ENCODE peak calls at places on chromosomes 13 and 19, in four cellular contexts. P, H, D and Z are unnamed samples.

GRCh38 chr13:113651511-113652403 is 6.2 kb downstream of the ATP4B start:
- DNase-seq in D (no peak), P (no peak), H (no peak), Z (no peak)

GRCh38 chr19:55206664-55207500 is 2.4 kb downstream of the PTPRH start:
- DNase-seq in H (no peak), P (no peak), D (peak), Z (peak)

GRCh38 chr19:42199440-42200115 is 17.9 kb downstream of the DEDD2 start:
- DNase-seq in P (no peak), H (peak), D (peak), Z (no peak)

GRCh38 chr13:113848431-113849260 is 15.2 kb downstream of the GAS6 start:
- DNase-seq in H (no peak), D (no peak), P (no peak), Z (no peak)

GRCh38 chr19:51771369-51771768 is 10.4 kb downstream of the FPR2 start:
- DNase-seq in P (no peak), H (no peak), D (no peak), Z (no peak)

GRCh38 chr13:111411186-111411858 is 90.9 kb downstream of the TEX29 start:
- DNase-seq in P (peak), D (no peak), H (no peak), Z (no peak)

GRCh38 chr19:6239871-6240676 is 39.7 kb downstream of the MLLT1 start:
- DNase-seq in H (no peak), D (no peak), P (no peak), Z (no peak)

GRCh38 chr13:27953671-27954405 is 15.3 kb downstream of the CDX2 start:
- DNase-seq in D (peak), P (no peak), H (peak), Z (no peak)

GRCh38 chr19:4717191-4717965 is 6.3 kb downstream of the DPP9 start:
- DNase-seq in H (no peak), P (no peak), D (no peak), Z (no peak)

GRCh38 chr13:25281193-25281936 is 5.9 kb downstream of the MTMR6 start:
- DNase-seq in D (peak), P (no peak), H (no peak), Z (no peak)

GRCh38 chr19:41821003-41821735 is 23.3 kb downstream of the LYPD4 start:
- DNase-seq in H (no peak), D (peak), P (peak), Z (no peak)

GRCh38 chr19:21612403-21612872 is 107.0 kb downstream of the ZNF429 start:
- DNase-seq in P (no peak), D (no peak), H (no peak), Z (no peak)

GRCh38 chr19:6127716-6128335 is 7.6 kb upstream of the ACSBG2 start:
- DNase-seq in P (no peak), D (no peak), H (no peak), Z (no peak)

GRCh38 chr19:31553844-31554215 is 204.6 kb upstream of the TSHZ3 start:
- DNase-seq in H (no peak), P (no peak), D (no peak), Z (no peak)

GRCh38 chr19:58374200-58374599 is 6.6 kb downstream of the ZNF837 start:
- DNase-seq in P (no peak), H (no peak), D (no peak), Z (no peak)